ENCODE peak calls at places on chromosomes 5 and 9, in five cellular contexts. C, G, I, Y and D are unnamed samples.

GRCh38 chr5:177325868-177326381 is 14.2 kb upstream of the MXD3 start:
- DNase-seq in C (no peak), Y (no peak), G (no peak), I (no peak), D (no peak)

GRCh38 chr5:109805882-109806281 is 116.2 kb downstream of the MAN2A1 start:
- DNase-seq in I (no peak), G (no peak), Y (no peak), C (no peak), D (peak)

GRCh38 chr5:178982941-178983340 is 12.2 kb downstream of the GRM6 start:
- DNase-seq in C (no peak), G (no peak), I (no peak), Y (no peak), D (no peak)

GRCh38 chr5:378301-378891 is 56.9 kb downstream of the AHRR start:
- DNase-seq in C (peak), G (no peak), Y (no peak), I (no peak), D (peak)

GRCh38 chr5:149445739-149446369 is 66.8 kb upstream of the IL17B start:
- DNase-seq in Y (no peak), C (no peak), I (no peak), G (no peak), D (no peak)

GRCh38 chr5:167912944-167913343 is 378.5 kb upstream of the WWC1 start:
- DNase-seq in I (no peak), C (no peak), G (no peak), Y (no peak), D (no peak)

GRCh38 chr5:160262151-160262550 is 32.8 kb downstream of the FABP6 start:
- DNase-seq in G (no peak), Y (no peak), I (no peak), C (no peak), D (no peak)

GRCh38 chr9:115213777-115214428 is 95.9 kb upstream of the TNC start:
- DNase-seq in Y (no peak), G (no peak), C (no peak), I (no peak), D (no peak)

GRCh38 chr9:4866239-4866969 is 73.7 kb downstream of the RCL1 start:
- DNase-seq in Y (no peak), G (no peak), C (no peak), I (peak), D (no peak)

GRCh38 chr5:107514305-107514704 is 156.4 kb downstream of the EFNA5 start:
- DNase-seq in Y (no peak), C (no peak), G (no peak), I (no peak), D (no peak)

GRCh38 chr5:53167836-53168235 is 58.3 kb upstream of the MOCS2 start:
- DNase-seq in I (no peak), G (peak), C (peak), Y (no peak), D (peak)

GRCh38 chr9:101764455-101764854 is 26.0 kb upstream of the GRIN3A start:
- DNase-seq in G (no peak), Y (no peak), I (no peak), C (no peak), D (no peak)

GRCh38 chr5:147743686-147744332 is 38.7 kb downstream of the JAKMIP2 start:
- DNase-seq in G (no peak), C (no peak), I (no peak), Y (peak), D (no peak)

GRCh38 chr5:53779541-53779981 is 219.1 kb downstream of the NDUFS4 start:
- DNase-seq in G (no peak), I (no peak), C (no peak), Y (no peak), D (no peak)

GRCh38 chr5:172870261-172870806 is 36.3 kb downstream of the ERGIC1 start:
- DNase-seq in C (no peak), I (no peak), Y (no peak), G (no peak), D (no peak)

GRCh38 chr5:15637886-15638285 is 137.9 kb downstream of the FBXL7 start:
- DNase-seq in Y (no peak), I (no peak), C (no peak), G (no peak), D (no peak)